ENCODE peak calls at places on chromosomes 3 and 15, in seven cellular contexts. V, G, X, E, Y, B and J are unnamed samples.

GRCh38 chr3:72658466-72659100 is 189.7 kb downstream of the SHQ1 start:
- DNase-seq in E (no peak), X (no peak), G (no peak), V (no peak), Y (no peak), B (no peak), J (no peak)

GRCh38 chr3:38165722-38166387 is 518 bp downstream of the OXSR1 start:
- DNase-seq in Y (no peak), G (peak), E (no peak), B (peak), X (no peak), V (peak), J (peak)

GRCh38 chr3:72162649-72163184 is 377.8 kb upstream of the PROK2 start:
- DNase-seq in Y (no peak), B (no peak), G (no peak), X (no peak), E (peak), V (no peak), J (no peak)

GRCh38 chr15:72312605-72313447 is 7.1 kb downstream of the CELF6 start:
- DNase-seq in V (peak), Y (peak), X (peak), G (peak), B (peak), E (peak), J (peak)

GRCh38 chr3:45544024-45544718 is 50.4 kb upstream of the LIMD1 start:
- DNase-seq in V (no peak), B (no peak), E (no peak), X (no peak), Y (no peak), G (no peak), J (no peak)

GRCh38 chr3:97232635-97233034 is 418.2 kb downstream of the EPHA6 start:
- DNase-seq in Y (no peak), E (no peak), V (no peak), B (no peak), X (no peak), G (no peak), J (no peak)

GRCh38 chr15:28942046-28942445 is 56.3 kb downstream of the APBA2 start:
- DNase-seq in X (peak), B (no peak), V (no peak), Y (no peak), E (no peak), G (no peak), J (no peak)

GRCh38 chr3:151750678-151751077 is 17.0 kb downstream of the AADACL2 start:
- DNase-seq in B (no peak), E (no peak), Y (no peak), G (no peak), X (no peak), V (no peak), J (no peak)

GRCh38 chr3:43019168-43019765 is 40.2 kb downstream of the GASK1A start:
- DNase-seq in E (no peak), X (no peak), Y (no peak), B (no peak), G (peak), V (no peak), J (no peak)

GRCh38 chr3:16927485-16927884 is 42.7 kb downstream of the PLCL2 start:
- DNase-seq in B (no peak), E (no peak), Y (no peak), G (no peak), X (no peak), V (no peak), J (no peak)

GRCh38 chr3:53844262-53845102 is 1.7 kb downstream of the CHDH start:
- DNase-seq in Y (no peak), B (no peak), X (no peak), E (no peak), G (no peak), V (no peak), J (no peak)

GRCh38 chr3:53842436-53843194 is 3.6 kb downstream of the CHDH start:
- DNase-seq in V (peak), X (no peak), Y (peak), G (no peak), E (peak), B (peak), J (no peak)

GRCh38 chr3:53837331-53837730 is 8.9 kb downstream of the CHDH start:
- DNase-seq in Y (no peak), E (no peak), G (no peak), X (no peak), V (no peak), B (no peak), J (no peak)

GRCh38 chr3:53843195-53844177 is 2.7 kb downstream of the CHDH start:
- DNase-seq in X (no peak), B (no peak), G (no peak), Y (no peak), V (no peak), E (no peak), J (no peak)

DNA sequence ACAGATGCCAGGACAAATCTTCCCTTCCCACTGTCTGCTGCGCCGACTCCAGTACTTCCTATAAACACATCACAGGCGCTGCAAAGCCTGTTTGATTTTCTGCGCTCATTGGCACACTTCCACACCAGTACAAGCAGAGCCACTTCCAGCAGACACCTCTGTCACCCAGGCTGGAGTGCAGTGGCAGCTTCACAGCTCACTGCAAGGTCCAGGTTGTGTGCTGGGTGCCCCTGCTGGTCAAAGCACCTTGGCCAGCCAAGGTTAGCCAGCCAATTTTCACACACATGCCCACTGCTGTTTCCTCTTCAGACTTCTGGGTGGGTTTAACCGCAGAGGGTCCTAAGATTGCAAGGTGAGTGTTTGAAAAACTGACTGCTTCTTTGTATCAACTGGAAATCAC is 4.9 kb downstream of the CHDH start:
- DNase-seq in V (no peak), B (no peak), G (no peak), X (no peak), E (no peak), Y (no peak), J (no peak)
- TF ChIP-seq CTCF in V (no peak), B (peak), G (no peak), X (no peak), E (no peak), Y (no peak), J (peak)

DNA sequence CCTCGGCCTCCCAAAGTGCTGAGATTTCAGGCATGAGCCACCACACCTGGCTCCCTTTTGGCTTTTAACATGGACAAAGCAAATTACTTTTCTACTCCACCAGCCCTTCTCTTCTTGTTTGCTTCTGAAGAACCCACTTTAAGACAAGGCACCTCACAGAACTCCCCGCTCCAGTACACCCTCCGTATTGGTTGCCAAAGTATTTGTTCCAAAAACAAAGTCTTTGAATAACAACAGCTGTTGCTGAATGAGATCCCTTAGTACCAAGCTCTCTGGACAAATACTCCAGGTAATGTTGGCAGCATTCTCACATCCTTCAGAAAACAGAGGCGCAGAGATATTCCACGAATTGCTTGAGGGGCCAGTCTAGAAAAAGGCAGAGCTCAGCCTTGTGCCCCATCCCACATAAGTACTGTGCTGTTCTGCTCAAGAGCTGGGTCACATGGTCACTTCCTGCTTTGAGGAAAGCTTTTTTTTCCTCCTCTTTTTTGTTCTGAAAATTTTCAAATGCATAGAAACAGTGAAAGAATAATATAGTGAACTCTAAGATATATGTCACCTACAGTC is 7.3 kb upstream of the CHCHD6 start:
- DNase-seq in Y (no peak), V (no peak), G (no peak), E (no peak), B (no peak), X (no peak), J (no peak)
- TF ChIP-seq CTCF in Y (no peak), V (no peak), G (no peak), E (no peak), B (no peak), X (no peak), J (no peak)

DNA sequence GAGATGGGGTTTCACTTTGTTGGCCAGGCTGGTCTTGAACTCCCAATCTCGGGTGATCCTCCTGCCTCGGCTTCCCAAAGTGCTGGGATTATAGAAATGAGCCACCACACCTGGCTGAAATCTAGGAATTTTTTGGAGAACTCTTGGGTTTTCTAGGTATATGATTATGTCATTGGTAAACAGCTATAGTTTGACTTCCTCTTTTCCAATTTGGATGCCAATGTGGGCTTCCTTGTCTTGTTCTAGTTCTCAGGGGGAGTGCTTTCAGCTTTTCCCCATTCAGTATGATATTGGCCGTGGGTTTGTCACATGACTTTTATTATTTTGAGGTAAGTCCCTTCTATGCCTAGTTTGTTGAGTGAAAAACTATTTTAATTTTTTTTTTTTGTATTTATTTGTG is 17.9 kb downstream of the KCNMB3 start:
- DNase-seq in E (no peak), Y (no peak), G (no peak), V (no peak), B (no peak), X (no peak), J (no peak)
- TF ChIP-seq CTCF in E (no peak), Y (no peak), G (no peak), V (no peak), B (no peak), X (no peak), J (no peak)

GRCh38 chr3:67357610-67358458 is 296.6 kb downstream of the SUCLG2 start:
- DNase-seq in B (peak), E (peak), Y (peak), G (peak), V (peak), X (no peak), J (peak)
- TF ChIP-seq CTCF in B (peak), E (peak), Y (peak), G (no peak), V (peak), X (no peak), J (peak)

DNA sequence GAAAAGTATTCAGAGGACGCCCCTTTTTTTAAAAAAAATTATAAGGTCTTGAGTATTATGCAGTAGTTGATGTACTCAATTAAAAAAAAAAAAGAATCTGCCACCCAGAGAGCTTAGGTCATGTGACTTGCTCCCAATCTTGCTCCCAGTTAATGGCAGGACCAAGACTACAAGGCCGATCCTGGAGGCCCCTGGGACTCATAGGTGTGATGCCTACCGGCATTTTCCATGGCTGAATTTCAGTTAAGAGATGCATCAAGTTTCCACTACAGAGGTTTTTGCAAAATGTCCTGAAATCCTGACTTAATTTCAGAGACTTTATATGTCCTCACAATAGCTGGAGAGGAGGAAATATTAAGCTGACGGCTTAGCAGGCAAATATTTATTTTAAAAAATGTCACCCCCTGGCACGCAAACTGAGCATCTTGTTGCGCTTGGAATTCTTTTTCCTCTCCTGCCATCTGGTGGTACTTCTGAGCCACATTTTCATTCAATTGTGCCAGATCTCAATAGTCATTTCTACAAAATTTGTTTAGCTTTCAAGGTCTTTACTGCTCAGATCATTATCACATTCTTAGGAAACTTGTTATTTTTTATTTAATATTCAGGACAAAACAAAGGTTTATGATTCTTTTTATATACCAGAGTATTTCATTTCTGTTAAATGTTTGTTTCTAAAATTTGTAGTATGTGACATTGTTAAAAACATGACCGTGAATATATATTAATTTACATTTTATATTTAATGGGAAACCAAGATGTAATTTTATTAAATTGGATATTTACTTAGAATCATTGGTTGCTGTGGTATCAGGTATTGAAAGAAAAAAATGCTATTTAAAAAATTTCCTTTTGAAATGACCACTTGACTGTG is 189.1 kb upstream of the THRB start:
- DNase-seq in B (peak), Y (peak), V (peak), G (peak), E (peak), X (no peak), J (peak)
- TF ChIP-seq CTCF in B (peak), Y (peak), V (peak), G (peak), E (peak), X (peak), J (peak)

GRCh38 chr15:69504352-69505040 is 51.9 kb downstream of the RPLP1 start:
- DNase-seq in Y (no peak), X (no peak), G (no peak), B (no peak), E (no peak), V (no peak), J (no peak)

GRCh38 chr15:69511015-69511414 is 58.4 kb downstream of the RPLP1 start:
- DNase-seq in G (no peak), V (no peak), E (no peak), Y (no peak), X (no peak), B (no peak), J (no peak)

GRCh38 chr15:69509131-69509530 is 56.5 kb downstream of the RPLP1 start:
- DNase-seq in X (no peak), V (peak), Y (no peak), G (no peak), B (no peak), E (no peak), J (no peak)

GRCh38 chr15:69505906-69506305 is 53.3 kb downstream of the RPLP1 start:
- DNase-seq in B (no peak), G (no peak), Y (no peak), X (no peak), V (no peak), E (no peak), J (no peak)

GRCh38 chr15:69508659-69509058 is 56.0 kb downstream of the RPLP1 start:
- DNase-seq in Y (no peak), X (no peak), B (no peak), V (peak), E (no peak), G (peak), J (no peak)
- TF ChIP-seq CTCF in Y (no peak), X (no peak), B (no peak), V (no peak), E (no peak), G (no peak), J (no peak)

GRCh38 chr3:187136347-187136746 is 2.9 kb downstream of the RPL39L start:
- DNase-seq in Y (no peak), E (no peak), V (no peak), B (no peak), X (no peak), G (no peak), J (no peak)

GRCh38 chr3:187139895-187140253 is 578 bp upstream of the RPL39L start:
- DNase-seq in V (no peak), B (no peak), E (no peak), G (no peak), X (no peak), Y (no peak), J (no peak)

GRCh38 chr3:187136936-187137335 is 2.4 kb downstream of the RPL39L start:
- DNase-seq in E (peak), X (no peak), Y (no peak), V (peak), G (peak), B (no peak), J (peak)

DNA sequence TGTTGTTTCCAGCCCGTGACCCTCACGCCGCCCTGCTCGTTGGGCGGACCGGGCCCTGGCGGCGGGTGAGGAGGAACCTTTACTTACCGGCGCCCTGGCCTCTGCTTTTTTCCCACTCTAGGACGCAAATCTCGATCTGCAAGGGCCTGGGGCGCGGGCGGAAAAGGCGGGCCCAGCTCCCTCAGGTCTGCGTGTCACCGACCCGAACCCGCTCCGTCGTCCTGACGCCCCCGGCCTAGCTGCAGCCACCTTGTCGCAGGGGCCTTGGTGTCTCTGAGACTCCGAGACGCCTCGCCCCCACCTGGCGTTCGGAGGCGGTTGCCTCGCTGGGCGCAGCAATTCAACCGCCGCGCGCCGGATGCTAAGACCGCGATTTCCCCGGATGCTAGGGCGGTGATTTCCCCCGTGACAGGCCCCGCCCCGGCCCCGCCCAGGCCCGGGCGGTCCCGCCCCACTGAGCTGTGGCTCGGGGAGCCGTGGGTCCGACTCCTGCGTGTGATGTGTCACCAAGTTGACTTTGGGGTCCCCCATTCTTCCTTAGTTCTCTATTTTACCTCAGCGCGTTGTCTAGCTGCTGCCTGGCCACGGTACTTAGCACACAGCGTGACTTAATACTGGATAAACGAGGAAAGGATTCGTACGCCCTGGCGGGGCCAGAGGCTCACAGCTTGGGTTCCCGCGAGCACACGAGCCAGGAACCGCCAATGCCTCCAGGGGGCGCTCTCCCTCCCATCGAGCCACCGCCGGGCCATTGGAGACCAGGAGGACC is at the start of gene RPL39L:
- DNase-seq in G (peak), Y (peak), B (peak), X (peak), V (peak), E (peak), J (peak)
- TF ChIP-seq CTCF in G (peak), Y (peak), B (peak), X (no peak), V (peak), E (peak), J (peak)

DNA sequence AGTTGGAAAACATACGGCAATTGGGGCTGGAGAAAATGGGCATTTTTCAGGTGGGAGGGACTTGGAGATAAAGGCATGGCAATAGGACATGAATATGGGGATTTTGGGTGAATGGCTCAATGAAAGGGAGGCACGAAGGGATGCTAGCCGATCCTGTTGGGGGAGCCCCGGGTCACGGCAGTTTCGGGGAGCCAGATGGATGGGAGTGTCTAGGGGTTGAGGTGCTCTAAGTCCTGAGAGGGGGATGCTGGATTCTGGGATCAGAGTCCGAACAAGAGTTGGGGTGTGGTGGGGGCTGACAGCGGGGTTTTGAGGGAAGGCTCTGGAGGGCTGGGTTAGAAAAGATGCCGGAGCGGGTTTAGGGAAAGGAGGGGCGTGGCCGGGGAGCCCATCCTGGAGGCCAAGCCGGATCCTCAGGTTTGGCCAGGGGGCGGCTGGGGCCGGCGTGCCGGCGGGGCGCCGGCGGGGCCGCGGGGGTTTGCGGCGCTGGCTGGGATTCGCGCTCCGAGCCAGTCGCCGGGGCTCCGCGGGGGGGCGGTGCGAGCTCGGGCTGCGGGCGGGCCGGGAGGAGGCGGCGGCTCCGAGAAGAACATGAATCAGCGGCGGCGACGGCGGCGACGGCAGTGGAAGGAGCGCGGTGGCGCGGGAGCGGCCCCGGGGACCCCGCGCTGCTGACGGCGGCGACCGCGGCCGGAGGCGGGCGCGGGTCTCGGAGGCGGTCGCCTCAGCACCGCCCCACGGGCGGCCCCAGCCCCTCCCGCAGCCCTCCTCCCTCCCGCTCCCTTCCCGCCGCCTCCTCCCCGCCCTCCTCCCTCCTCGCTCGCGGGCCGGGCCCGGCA is at the start of gene TYRO3:
- DNase-seq in E (peak), B (peak), V (no peak), X (peak), G (peak), Y (no peak), J (peak)
- TF ChIP-seq CTCF in E (no peak), B (no peak), V (no peak), X (no peak), G (no peak), Y (no peak), J (no peak)

DNA sequence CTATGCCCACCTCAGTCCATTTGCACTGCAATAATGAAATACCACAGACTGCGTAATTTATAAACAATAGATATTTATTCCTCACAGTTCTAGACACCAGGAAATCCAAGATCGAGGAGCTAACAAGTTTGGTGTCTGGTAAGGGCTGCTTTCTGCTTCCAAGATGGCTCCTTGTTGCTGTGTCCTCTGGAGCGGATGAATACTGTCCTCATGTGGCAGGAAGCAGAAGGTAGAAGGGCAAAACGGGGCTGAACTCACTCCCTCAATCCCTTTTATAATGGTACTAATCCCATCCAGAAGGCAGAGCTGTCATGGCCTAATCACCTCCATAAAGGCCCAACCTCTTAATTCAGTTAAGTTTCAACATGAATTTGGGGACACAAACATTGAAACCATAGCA is 75.3 kb downstream of the P2RY1 start:
- DNase-seq in Y (no peak), G (no peak), E (peak), B (peak), X (no peak), V (no peak), J (no peak)
- TF ChIP-seq CTCF in Y (peak), G (no peak), E (no peak), B (peak), X (no peak), V (no peak), J (no peak)